ENCODE peak calls at places on chromosome 9, in six cellular contexts. One of them, this sample, is unnamed.

GRCh38 chr9:8831568-8831967 is 1032.0 kb upstream of the DMAC1 start:
- DNase-seq in SJSA1: no peak
- DNase-seq in ovary: no peak
- DNase-seq in upper lobe of right lung: no peak
- DNase-seq in WERI-Rb-1: no peak
- DNase-seq in fibroblast of mammary gland: no peak
- DNase-seq in this sample: no peak

GRCh38 chr9:114404531-114404930 is 16.7 kb upstream of the AKNA start:
- DNase-seq in SJSA1: no peak
- DNase-seq in ovary: no peak
- DNase-seq in upper lobe of right lung: no peak
- DNase-seq in WERI-Rb-1: no peak
- DNase-seq in fibroblast of mammary gland: no peak
- DNase-seq in this sample: no peak

GRCh38 chr9:122206118-122207046 is 22.4 kb downstream of the LHX6 start:
- DNase-seq in SJSA1: peak
- DNase-seq in ovary: no peak
- DNase-seq in upper lobe of right lung: peak
- DNase-seq in WERI-Rb-1: no peak
- DNase-seq in fibroblast of mammary gland: peak
- DNase-seq in this sample: no peak

GRCh38 chr9:127096208-127096607 is 26.2 kb downstream of the ANGPTL2 start:
- DNase-seq in SJSA1: no peak
- DNase-seq in ovary: no peak
- DNase-seq in upper lobe of right lung: no peak
- DNase-seq in WERI-Rb-1: no peak
- DNase-seq in fibroblast of mammary gland: peak
- DNase-seq in this sample: peak

GRCh38 chr9:79220246-79220645 is 351.5 kb upstream of the TLE4 start:
- DNase-seq in SJSA1: no peak
- DNase-seq in ovary: no peak
- DNase-seq in upper lobe of right lung: no peak
- DNase-seq in WERI-Rb-1: no peak
- DNase-seq in fibroblast of mammary gland: peak
- DNase-seq in this sample: no peak

GRCh38 chr9:113222482-113222841 is 1.1 kb downstream of the SLC31A1 start:
- DNase-seq in SJSA1: no peak
- DNase-seq in ovary: no peak
- DNase-seq in upper lobe of right lung: no peak
- DNase-seq in WERI-Rb-1: no peak
- DNase-seq in fibroblast of mammary gland: peak
- DNase-seq in this sample: peak

GRCh38 chr9:99464568-99464967 is 242.5 kb downstream of the SEC61B start:
- DNase-seq in SJSA1: no peak
- DNase-seq in ovary: no peak
- DNase-seq in upper lobe of right lung: no peak
- DNase-seq in WERI-Rb-1: no peak
- DNase-seq in fibroblast of mammary gland: no peak
- DNase-seq in this sample: no peak

GRCh38 chr9:81969971-81970370 is 18.6 kb upstream of the SPATA31D1 start:
- DNase-seq in SJSA1: no peak
- DNase-seq in ovary: no peak
- DNase-seq in upper lobe of right lung: no peak
- DNase-seq in WERI-Rb-1: no peak
- DNase-seq in fibroblast of mammary gland: peak
- DNase-seq in this sample: no peak

GRCh38 chr9:76704601-76705204 is 59.5 kb upstream of the PCA3 start:
- DNase-seq in SJSA1: no peak
- DNase-seq in ovary: no peak
- DNase-seq in upper lobe of right lung: no peak
- DNase-seq in WERI-Rb-1: no peak
- DNase-seq in fibroblast of mammary gland: peak
- DNase-seq in this sample: peak

GRCh38 chr9:93205045-93205768 is 21.3 kb downstream of the WNK2 start:
- DNase-seq in SJSA1: no peak
- DNase-seq in ovary: peak
- DNase-seq in upper lobe of right lung: peak
- DNase-seq in WERI-Rb-1: peak
- DNase-seq in fibroblast of mammary gland: no peak
- DNase-seq in this sample: no peak

GRCh38 chr9:14910178-14910805 is at the start of gene FREM1:
- DNase-seq in SJSA1: peak
- DNase-seq in ovary: peak
- DNase-seq in upper lobe of right lung: peak
- DNase-seq in WERI-Rb-1: no peak
- DNase-seq in fibroblast of mammary gland: peak
- DNase-seq in this sample: peak

GRCh38 chr9:89988458-89988857 is 383.6 kb downstream of the GADD45G start:
- DNase-seq in SJSA1: no peak
- DNase-seq in ovary: no peak
- DNase-seq in upper lobe of right lung: no peak
- DNase-seq in WERI-Rb-1: no peak
- DNase-seq in fibroblast of mammary gland: no peak
- DNase-seq in this sample: no peak

GRCh38 chr9:93316726-93317494 is 133.0 kb downstream of the WNK2 start:
- DNase-seq in SJSA1: no peak
- DNase-seq in ovary: no peak
- DNase-seq in upper lobe of right lung: peak
- DNase-seq in WERI-Rb-1: no peak
- DNase-seq in fibroblast of mammary gland: no peak
- DNase-seq in this sample: no peak

GRCh38 chr9:90774682-90775081 is 26.9 kb upstream of the SYK start:
- DNase-seq in SJSA1: no peak
- DNase-seq in ovary: no peak
- DNase-seq in upper lobe of right lung: no peak
- DNase-seq in WERI-Rb-1: peak
- DNase-seq in fibroblast of mammary gland: no peak
- DNase-seq in this sample: no peak

GRCh38 chr9:123104807-123105206 is 71.3 kb downstream of the GPR21 start:
- DNase-seq in SJSA1: no peak
- DNase-seq in ovary: no peak
- DNase-seq in upper lobe of right lung: no peak
- DNase-seq in WERI-Rb-1: no peak
- DNase-seq in fibroblast of mammary gland: no peak
- DNase-seq in this sample: no peak

GRCh38 chr9:124270504-124271335 is 13.0 kb downstream of the NEK6 start:
- DNase-seq in SJSA1: no peak
- DNase-seq in ovary: no peak
- DNase-seq in upper lobe of right lung: peak
- DNase-seq in WERI-Rb-1: no peak
- DNase-seq in fibroblast of mammary gland: no peak
- DNase-seq in this sample: no peak

GRCh38 chr9:76528642-76529190 is 69.7 kb downstream of the GCNT1 start:
- DNase-seq in SJSA1: no peak
- DNase-seq in ovary: no peak
- DNase-seq in upper lobe of right lung: no peak
- DNase-seq in WERI-Rb-1: no peak
- DNase-seq in fibroblast of mammary gland: no peak
- DNase-seq in this sample: no peak

GRCh38 chr9:104091708-104092107 is 2.4 kb upstream of the SMC2 start:
- DNase-seq in SJSA1: no peak
- DNase-seq in ovary: no peak
- DNase-seq in upper lobe of right lung: no peak
- DNase-seq in WERI-Rb-1: no peak
- DNase-seq in fibroblast of mammary gland: peak
- DNase-seq in this sample: no peak

GRCh38 chr9:96088510-96088909 is 213.0 kb downstream of the ERCC6L2 start:
- DNase-seq in SJSA1: no peak
- DNase-seq in ovary: no peak
- DNase-seq in upper lobe of right lung: no peak
- DNase-seq in WERI-Rb-1: no peak
- DNase-seq in fibroblast of mammary gland: no peak
- DNase-seq in this sample: no peak

GRCh38 chr9:91302831-91303230 is 58.9 kb downstream of the AUH start:
- DNase-seq in SJSA1: no peak
- DNase-seq in ovary: no peak
- DNase-seq in upper lobe of right lung: no peak
- DNase-seq in WERI-Rb-1: no peak
- DNase-seq in fibroblast of mammary gland: peak
- DNase-seq in this sample: no peak

GRCh38 chr9:136138566-136138965 is 19.9 kb upstream of the TMEM250 start:
- DNase-seq in SJSA1: no peak
- DNase-seq in ovary: no peak
- DNase-seq in upper lobe of right lung: no peak
- DNase-seq in WERI-Rb-1: peak
- DNase-seq in fibroblast of mammary gland: peak
- DNase-seq in this sample: peak

GRCh38 chr9:113564804-113565237 is 101.3 kb downstream of the RGS3 start:
- DNase-seq in SJSA1: peak
- DNase-seq in ovary: peak
- DNase-seq in upper lobe of right lung: peak
- DNase-seq in WERI-Rb-1: peak
- DNase-seq in fibroblast of mammary gland: peak
- DNase-seq in this sample: peak

DNA sequence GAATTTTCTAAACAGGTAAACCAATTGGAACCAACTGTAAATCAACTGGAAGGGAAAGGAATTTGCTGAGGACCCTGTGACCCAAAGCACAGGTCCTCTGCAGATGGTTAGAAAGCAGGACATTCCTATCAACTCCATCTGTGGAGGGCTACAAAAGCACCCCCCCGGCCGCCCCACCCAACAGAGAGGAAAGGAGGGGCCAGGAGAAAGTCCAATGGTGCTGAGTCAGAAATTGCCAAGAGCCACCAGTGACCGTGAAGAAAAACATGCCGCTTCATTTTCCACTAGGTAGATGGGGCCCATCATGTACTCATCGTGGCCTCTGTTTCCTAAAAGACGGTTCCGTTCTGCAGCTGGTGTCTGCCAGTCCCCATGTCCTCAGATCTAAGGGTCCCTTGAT is 66.3 kb downstream of the RAPGEF1 start:
- DNase-seq in SJSA1: no peak
- DNase-seq in ovary: no peak
- DNase-seq in upper lobe of right lung: no peak
- DNase-seq in WERI-Rb-1: no peak
- DNase-seq in fibroblast of mammary gland: no peak
- DNase-seq in this sample: no peak
- H3K4me3 ChIP-seq in SJSA1: no peak
- H3K4me3 ChIP-seq in ovary: no peak
- H3K4me3 ChIP-seq in upper lobe of right lung: no peak
- H3K4me3 ChIP-seq in WERI-Rb-1: no peak
- H3K4me3 ChIP-seq in fibroblast of mammary gland: no peak
- H3K4me3 ChIP-seq in this sample: no peak

GRCh38 chr9:27527702-27528277 is 1.8 kb downstream of the MOB3B start:
- DNase-seq in SJSA1: no peak
- DNase-seq in ovary: no peak
- DNase-seq in upper lobe of right lung: no peak
- DNase-seq in WERI-Rb-1: no peak
- DNase-seq in fibroblast of mammary gland: no peak
- DNase-seq in this sample: no peak
- H3K4me3 ChIP-seq in SJSA1: no peak
- H3K4me3 ChIP-seq in ovary: peak
- H3K4me3 ChIP-seq in upper lobe of right lung: peak
- H3K4me3 ChIP-seq in WERI-Rb-1: peak
- H3K4me3 ChIP-seq in fibroblast of mammary gland: peak
- H3K4me3 ChIP-seq in this sample: peak

GRCh38 chr9:71250626-71251025 is 129.2 kb upstream of the TRPM3 start:
- DNase-seq in SJSA1: no peak
- DNase-seq in ovary: no peak
- DNase-seq in upper lobe of right lung: no peak
- DNase-seq in WERI-Rb-1: no peak
- DNase-seq in fibroblast of mammary gland: no peak
- DNase-seq in this sample: peak
- H3K4me3 ChIP-seq in SJSA1: no peak
- H3K4me3 ChIP-seq in ovary: no peak
- H3K4me3 ChIP-seq in upper lobe of right lung: no peak
- H3K4me3 ChIP-seq in WERI-Rb-1: no peak
- H3K4me3 ChIP-seq in fibroblast of mammary gland: no peak
- H3K4me3 ChIP-seq in this sample: no peak

DNA sequence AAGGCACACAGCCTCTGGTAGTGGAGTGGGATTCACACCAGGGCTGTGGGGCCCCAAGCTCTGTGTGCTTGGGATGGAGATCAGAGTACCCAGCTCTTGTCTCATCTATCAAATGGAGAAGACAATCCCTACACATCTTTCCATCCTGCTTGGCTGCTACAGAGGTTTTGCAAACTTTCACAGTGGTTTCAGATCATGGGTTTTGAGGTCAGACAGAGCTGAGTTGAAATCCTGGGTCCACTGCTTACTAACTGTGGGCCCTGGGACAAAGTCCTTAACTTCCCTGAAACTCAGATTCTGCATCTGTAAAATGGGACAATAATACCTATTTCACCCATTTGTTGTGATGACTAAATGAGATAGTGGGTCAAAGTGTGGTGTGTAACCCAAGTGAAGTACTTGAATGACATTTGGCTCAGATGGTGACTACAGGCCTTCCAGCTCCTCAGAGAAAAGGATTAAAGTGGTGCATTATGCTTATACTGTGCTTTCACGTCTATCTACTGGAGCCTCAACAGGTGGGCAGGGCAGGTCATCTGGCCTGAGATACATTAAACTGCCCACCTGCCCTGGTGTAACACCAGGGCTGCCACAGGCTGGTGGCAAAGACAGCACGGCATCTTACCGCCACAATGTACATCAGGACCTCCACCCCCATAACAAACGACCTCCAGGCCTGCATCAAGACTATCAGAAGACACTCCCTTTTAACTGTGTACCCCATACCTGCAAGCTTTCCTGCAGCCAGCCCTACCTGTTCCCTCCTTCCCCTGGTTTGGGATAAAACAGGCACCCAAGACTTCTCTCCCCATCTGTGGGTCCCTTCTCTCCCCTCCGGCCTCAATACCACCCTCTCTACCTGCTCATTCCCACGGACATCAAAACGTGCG is 774 bp upstream of the TRAF1 start:
- DNase-seq in SJSA1: no peak
- DNase-seq in ovary: no peak
- DNase-seq in upper lobe of right lung: no peak
- DNase-seq in WERI-Rb-1: no peak
- DNase-seq in fibroblast of mammary gland: no peak
- DNase-seq in this sample: no peak
- H3K4me3 ChIP-seq in SJSA1: no peak
- H3K4me3 ChIP-seq in ovary: no peak
- H3K4me3 ChIP-seq in upper lobe of right lung: peak
- H3K4me3 ChIP-seq in WERI-Rb-1: no peak
- H3K4me3 ChIP-seq in fibroblast of mammary gland: no peak
- H3K4me3 ChIP-seq in this sample: no peak

DNA sequence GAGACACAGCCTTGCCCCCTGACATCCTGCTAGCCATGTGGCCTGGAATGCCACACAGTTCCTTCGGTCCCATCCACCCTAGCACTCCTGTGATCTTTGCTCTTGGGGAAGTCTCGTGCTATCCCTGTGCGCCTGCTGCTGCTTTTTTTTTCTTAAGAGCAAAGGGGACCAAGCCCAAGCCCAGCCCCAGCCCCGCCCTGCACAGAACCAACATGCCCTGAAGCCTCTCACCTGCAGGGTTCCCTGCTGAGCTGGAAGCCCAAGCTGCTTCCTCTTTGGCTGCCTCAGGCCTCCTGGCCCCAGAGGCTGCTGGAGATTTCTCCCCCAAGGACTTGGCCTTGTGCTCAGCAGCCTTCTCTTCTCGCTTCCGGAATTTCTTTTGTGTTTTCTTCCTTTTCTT is 1.8 kb downstream of the SURF6 start:
- DNase-seq in SJSA1: no peak
- DNase-seq in ovary: no peak
- DNase-seq in upper lobe of right lung: peak
- DNase-seq in WERI-Rb-1: no peak
- DNase-seq in fibroblast of mammary gland: no peak
- DNase-seq in this sample: peak
- H3K4me3 ChIP-seq in SJSA1: no peak
- H3K4me3 ChIP-seq in ovary: no peak
- H3K4me3 ChIP-seq in upper lobe of right lung: no peak
- H3K4me3 ChIP-seq in WERI-Rb-1: no peak
- H3K4me3 ChIP-seq in fibroblast of mammary gland: no peak
- H3K4me3 ChIP-seq in this sample: peak

This sample was measured in endodermal cell.